ENCODE peak calls at places on chromosome 2, in six cellular contexts. R is cardiac muscle cell, V is iPS-NIHi11, J is astrocyte of the spinal cord, F is non-pigmented ciliary epithelial cell, I is posterior cingulate gyrus. Z is an unnamed sample.

GRCh38 chr2:20667151-20667530 is 197 bp downstream of the GDF7 start:
- DNase-seq in R (no peak), V (peak), J (no peak), F (no peak), I (peak), Z (no peak)

GRCh38 chr2:223055836-223056235 is 3.8 kb downstream of the KCNE4 start:
- DNase-seq in R (peak), V (no peak), J (peak), F (no peak), I (no peak), Z (no peak)

GRCh38 chr2:172090044-172090946 is 5.0 kb downstream of the DLX1 start:
- DNase-seq in R (no peak), V (peak), J (no peak), F (no peak), I (no peak), Z (no peak)

GRCh38 chr2:128622371-128622770 is 303.7 kb upstream of the HS6ST1 start:
- DNase-seq in R (no peak), V (no peak), J (no peak), F (no peak), I (peak), Z (no peak)

GRCh38 chr2:19757586-19757985 is 144.2 kb downstream of the TTC32 start:
- DNase-seq in R (no peak), V (no peak), J (no peak), F (no peak), I (no peak), Z (no peak)

GRCh38 chr2:88010136-88010535 is 6.2 kb downstream of the RNU2-63P start:
- DNase-seq in R (no peak), V (no peak), J (no peak), F (no peak), I (no peak), Z (no peak)

GRCh38 chr2:128354731-128355470 is 36.2 kb upstream of the HS6ST1 start:
- DNase-seq in R (peak), V (no peak), J (peak), F (no peak), I (no peak), Z (no peak)

GRCh38 chr2:141810148-141810547 is 320.7 kb downstream of the LRP1B start:
- DNase-seq in R (no peak), V (no peak), J (no peak), F (no peak), I (no peak), Z (no peak)

GRCh38 chr2:164479460-164479859 is 141.8 kb downstream of the GRB14 start:
- DNase-seq in R (peak), V (peak), J (peak), F (no peak), I (peak), Z (no peak)

GRCh38 chr2:118089015-118089800 is 937 bp downstream of the INSIG2 start:
- DNase-seq in R (peak), V (peak), J (peak), F (peak), I (peak), Z (no peak)